ENCODE peak calls at places on chromosome 1, in nine cellular contexts. One of them, this sample, is unnamed.

GRCh38 chr1:221161571-221162041 is 282.4 kb downstream of the HLX start:
- DNase-seq in adrenal gland: peak; percentile 19
- DNase-seq in brain microvascular endothelial cell: no peak
- DNase-seq in ovary: no peak
- DNase-seq in suprapubic skin: peak; percentile 62
- DNase-seq in AG09309: no peak
- DNase-seq in cardiac muscle cell: no peak
- DNase-seq in colonic mucosa: no peak
- DNase-seq in left lung: no peak
- DNase-seq in this sample: no peak

GRCh38 chr1:156920233-156921052 is at the start of gene LRRC71:
- DNase-seq in adrenal gland: peak; percentile 80
- DNase-seq in brain microvascular endothelial cell: peak; percentile 56
- DNase-seq in ovary: peak; percentile 76
- DNase-seq in suprapubic skin: no peak
- DNase-seq in AG09309: no peak
- DNase-seq in cardiac muscle cell: peak; percentile 87
- DNase-seq in colonic mucosa: peak; percentile 82
- DNase-seq in left lung: peak; percentile 90
- DNase-seq in this sample: peak; percentile 53

GRCh38 chr1:31460027-31460426 is 47.0 kb downstream of the SERINC2 start:
- DNase-seq in adrenal gland: peak; percentile 41
- DNase-seq in brain microvascular endothelial cell: no peak
- DNase-seq in ovary: no peak
- DNase-seq in suprapubic skin: no peak
- DNase-seq in AG09309: no peak
- DNase-seq in cardiac muscle cell: peak; percentile 53
- DNase-seq in colonic mucosa: no peak
- DNase-seq in left lung: no peak
- DNase-seq in this sample: no peak

GRCh38 chr1:60847855-60848582 is 234.3 kb upstream of the NFIA start:
- DNase-seq in adrenal gland: no peak
- DNase-seq in brain microvascular endothelial cell: no peak
- DNase-seq in ovary: no peak
- DNase-seq in suprapubic skin: no peak
- DNase-seq in AG09309: no peak
- DNase-seq in cardiac muscle cell: no peak
- DNase-seq in colonic mucosa: no peak
- DNase-seq in left lung: no peak
- DNase-seq in this sample: no peak

GRCh38 chr1:15283500-15283899 is 36.5 kb downstream of the FHAD1 start:
- DNase-seq in adrenal gland: peak; percentile 48
- DNase-seq in brain microvascular endothelial cell: no peak
- DNase-seq in ovary: no peak
- DNase-seq in suprapubic skin: no peak
- DNase-seq in AG09309: peak; percentile 18
- DNase-seq in cardiac muscle cell: no peak
- DNase-seq in colonic mucosa: no peak
- DNase-seq in left lung: no peak
- DNase-seq in this sample: no peak

GRCh38 chr1:47023268-47024137 is at the start of gene CYP4X1:
- DNase-seq in adrenal gland: peak; percentile 6
- DNase-seq in brain microvascular endothelial cell: no peak
- DNase-seq in ovary: no peak
- DNase-seq in suprapubic skin: no peak
- DNase-seq in AG09309: no peak
- DNase-seq in cardiac muscle cell: peak; percentile 64
- DNase-seq in colonic mucosa: peak; percentile 27
- DNase-seq in left lung: peak; percentile 70
- DNase-seq in this sample: no peak

GRCh38 chr1:243343970-243344749 is 88.3 kb downstream of the SDCCAG8 start:
- DNase-seq in adrenal gland: no peak
- DNase-seq in brain microvascular endothelial cell: no peak
- DNase-seq in ovary: no peak
- DNase-seq in suprapubic skin: no peak
- DNase-seq in AG09309: no peak
- DNase-seq in cardiac muscle cell: peak; percentile 61
- DNase-seq in colonic mucosa: no peak
- DNase-seq in left lung: no peak
- DNase-seq in this sample: peak; percentile 34

GRCh38 chr1:82177190-82177589 is 376.5 kb downstream of the ADGRL2 start:
- DNase-seq in adrenal gland: no peak
- DNase-seq in brain microvascular endothelial cell: no peak
- DNase-seq in ovary: no peak
- DNase-seq in suprapubic skin: no peak
- DNase-seq in AG09309: no peak
- DNase-seq in cardiac muscle cell: peak; percentile 60
- DNase-seq in colonic mucosa: no peak
- DNase-seq in left lung: no peak
- DNase-seq in this sample: no peak

GRCh38 chr1:107491582-107491981 is 350.7 kb downstream of the NTNG1 start:
- DNase-seq in adrenal gland: no peak
- DNase-seq in brain microvascular endothelial cell: no peak
- DNase-seq in ovary: no peak
- DNase-seq in suprapubic skin: no peak
- DNase-seq in AG09309: no peak
- DNase-seq in cardiac muscle cell: no peak
- DNase-seq in colonic mucosa: no peak
- DNase-seq in left lung: no peak
- DNase-seq in this sample: no peak

GRCh38 chr1:62689524-62689923 is 1.3 kb upstream of the DOCK7 start:
- DNase-seq in adrenal gland: no peak
- DNase-seq in brain microvascular endothelial cell: peak; percentile 36
- DNase-seq in ovary: no peak
- DNase-seq in suprapubic skin: no peak
- DNase-seq in AG09309: peak; percentile 34
- DNase-seq in cardiac muscle cell: peak; percentile 57
- DNase-seq in colonic mucosa: no peak
- DNase-seq in left lung: no peak
- DNase-seq in this sample: peak; percentile 2

GRCh38 chr1:43549921-43550597 is 19.4 kb downstream of the PTPRF start:
- DNase-seq in adrenal gland: peak; percentile 39
- DNase-seq in brain microvascular endothelial cell: no peak
- DNase-seq in ovary: peak; percentile 82
- DNase-seq in suprapubic skin: peak; percentile 84
- DNase-seq in AG09309: no peak
- DNase-seq in cardiac muscle cell: peak; percentile 30
- DNase-seq in colonic mucosa: peak; percentile 92
- DNase-seq in left lung: peak; percentile 91
- DNase-seq in this sample: peak; percentile 17

GRCh38 chr1:59484090-59484489 is 187.2 kb downstream of the FGGY start:
- DNase-seq in adrenal gland: peak; percentile 75
- DNase-seq in brain microvascular endothelial cell: peak; percentile 85
- DNase-seq in ovary: no peak
- DNase-seq in suprapubic skin: no peak
- DNase-seq in AG09309: peak; percentile 78
- DNase-seq in cardiac muscle cell: peak; percentile 85
- DNase-seq in colonic mucosa: no peak
- DNase-seq in left lung: no peak
- DNase-seq in this sample: no peak

GRCh38 chr1:46755121-46755520 is 36.2 kb upstream of the EFCAB14 start:
- DNase-seq in adrenal gland: no peak
- DNase-seq in brain microvascular endothelial cell: no peak
- DNase-seq in ovary: no peak
- DNase-seq in suprapubic skin: no peak
- DNase-seq in AG09309: no peak
- DNase-seq in cardiac muscle cell: no peak
- DNase-seq in colonic mucosa: no peak
- DNase-seq in left lung: no peak
- DNase-seq in this sample: no peak

GRCh38 chr1:107680579-107680985 is 284.4 kb downstream of the VAV3 start:
- DNase-seq in adrenal gland: no peak
- DNase-seq in brain microvascular endothelial cell: no peak
- DNase-seq in ovary: no peak
- DNase-seq in suprapubic skin: no peak
- DNase-seq in AG09309: no peak
- DNase-seq in cardiac muscle cell: no peak
- DNase-seq in colonic mucosa: peak; percentile 64
- DNase-seq in left lung: no peak
- DNase-seq in this sample: no peak

DNA sequence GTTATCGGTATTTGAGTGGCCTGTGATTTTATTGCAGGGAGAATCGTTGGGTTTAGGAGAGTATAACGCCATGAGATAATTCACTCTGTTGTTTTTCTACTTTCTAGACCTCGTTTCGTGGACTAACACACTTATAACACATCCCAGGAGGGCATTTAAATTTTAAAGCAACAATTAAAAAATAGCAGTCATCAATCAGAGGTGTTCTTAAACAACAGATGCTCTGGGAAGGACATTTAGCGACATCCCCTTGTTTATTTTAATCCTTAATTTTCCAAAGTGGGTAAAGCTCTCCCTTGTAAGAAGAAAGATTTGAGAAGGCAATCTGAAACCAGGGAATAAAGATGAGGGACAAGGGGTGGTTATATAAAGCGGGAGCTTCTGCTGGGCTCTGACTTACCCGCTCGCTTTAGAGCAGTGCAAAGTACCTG is 4.9 kb downstream of the PBX1 start:
- DNase-seq in adrenal gland: no peak
- DNase-seq in brain microvascular endothelial cell: no peak
- DNase-seq in ovary: no peak
- DNase-seq in suprapubic skin: no peak
- DNase-seq in AG09309: no peak
- DNase-seq in cardiac muscle cell: no peak
- DNase-seq in colonic mucosa: no peak
- DNase-seq in left lung: no peak
- DNase-seq in this sample: no peak
- H3K4me3 ChIP-seq in adrenal gland: no peak overlapping the region
- H3K4me3 ChIP-seq in brain microvascular endothelial cell: no peak overlapping the region
- H3K4me3 ChIP-seq in ovary: peak overlapping the region; percentile 71
- H3K4me3 ChIP-seq in suprapubic skin: peak overlapping the region; percentile 72
- H3K4me3 ChIP-seq in AG09309: no peak overlapping the region
- H3K4me3 ChIP-seq in cardiac muscle cell: peak overlapping the region; percentile 97
- H3K4me3 ChIP-seq in colonic mucosa: peak overlapping the region; percentile 4
- H3K4me3 ChIP-seq in left lung: peak overlapping the region; percentile 58
- H3K4me3 ChIP-seq in this sample: no peak overlapping the region

GRCh38 chr1:11804666-11805453 is 904 bp downstream of the MTHFR start:
- DNase-seq in adrenal gland: peak; percentile 81
- DNase-seq in brain microvascular endothelial cell: peak; percentile 20
- DNase-seq in ovary: peak; percentile 78
- DNase-seq in suprapubic skin: peak; percentile 76
- DNase-seq in AG09309: no peak
- DNase-seq in cardiac muscle cell: peak; percentile 83
- DNase-seq in colonic mucosa: peak; percentile 59
- DNase-seq in left lung: no peak
- DNase-seq in this sample: peak; percentile 31
- TF ChIP-seq CTCF in adrenal gland: no peak
- TF ChIP-seq CTCF in brain microvascular endothelial cell: no peak
- TF ChIP-seq CTCF in ovary: no peak
- TF ChIP-seq CTCF in suprapubic skin: no peak
- TF ChIP-seq CTCF in AG09309: no peak
- TF ChIP-seq CTCF in cardiac muscle cell: no peak
- TF ChIP-seq CTCF in colonic mucosa: no peak
- TF ChIP-seq CTCF in left lung: no peak
- TF ChIP-seq CTCF in this sample: no peak

DNA sequence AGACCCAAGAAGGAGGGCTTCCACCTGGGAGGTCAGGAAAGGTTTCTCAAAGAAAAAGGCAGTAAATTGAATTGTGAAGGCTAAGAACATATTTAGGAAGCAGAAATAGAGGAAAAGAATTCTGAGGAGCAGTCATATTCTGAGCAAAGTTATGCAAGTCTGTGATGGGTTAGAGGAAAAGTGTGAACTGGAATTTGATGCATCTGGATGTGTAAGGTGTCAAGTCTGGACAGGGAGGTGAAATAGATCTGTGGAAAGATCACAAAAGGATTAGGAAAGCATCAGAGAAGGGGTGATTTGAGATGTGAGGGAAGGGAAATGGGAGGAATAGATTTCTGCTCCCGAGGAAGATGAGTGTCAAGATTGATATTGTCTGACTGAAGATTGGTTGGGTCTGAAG is 18.1 kb upstream of the PRDM2 start:
- DNase-seq in adrenal gland: no peak
- DNase-seq in brain microvascular endothelial cell: no peak
- DNase-seq in ovary: no peak
- DNase-seq in suprapubic skin: no peak
- DNase-seq in AG09309: no peak
- DNase-seq in cardiac muscle cell: no peak
- DNase-seq in colonic mucosa: no peak
- DNase-seq in left lung: no peak
- DNase-seq in this sample: no peak
- H3K4me3 ChIP-seq in adrenal gland: no peak overlapping the region
- H3K4me3 ChIP-seq in brain microvascular endothelial cell: no peak overlapping the region
- H3K4me3 ChIP-seq in ovary: no peak overlapping the region
- H3K4me3 ChIP-seq in suprapubic skin: no peak overlapping the region
- H3K4me3 ChIP-seq in AG09309: no peak overlapping the region
- H3K4me3 ChIP-seq in cardiac muscle cell: no peak overlapping the region
- H3K4me3 ChIP-seq in colonic mucosa: no peak overlapping the region
- H3K4me3 ChIP-seq in left lung: no peak overlapping the region
- H3K4me3 ChIP-seq in this sample: no peak overlapping the region

GRCh38 chr1:94394247-94394646 is 23.9 kb upstream of the ABCD3 start:
- DNase-seq in adrenal gland: no peak
- DNase-seq in brain microvascular endothelial cell: no peak
- DNase-seq in ovary: no peak
- DNase-seq in suprapubic skin: no peak
- DNase-seq in AG09309: no peak
- DNase-seq in cardiac muscle cell: no peak
- DNase-seq in colonic mucosa: no peak
- DNase-seq in left lung: no peak
- DNase-seq in this sample: no peak

GRCh38 chr1:94395748-94396309 is 22.4 kb upstream of the ABCD3 start:
- DNase-seq in adrenal gland: no peak
- DNase-seq in brain microvascular endothelial cell: no peak
- DNase-seq in ovary: no peak
- DNase-seq in suprapubic skin: no peak
- DNase-seq in AG09309: no peak
- DNase-seq in cardiac muscle cell: no peak
- DNase-seq in colonic mucosa: no peak
- DNase-seq in left lung: no peak
- DNase-seq in this sample: no peak

GRCh38 chr1:94398356-94398755 is 19.8 kb upstream of the ABCD3 start:
- DNase-seq in adrenal gland: no peak
- DNase-seq in brain microvascular endothelial cell: peak; percentile 67
- DNase-seq in ovary: no peak
- DNase-seq in suprapubic skin: no peak
- DNase-seq in AG09309: no peak
- DNase-seq in cardiac muscle cell: no peak
- DNase-seq in colonic mucosa: no peak
- DNase-seq in left lung: no peak
- DNase-seq in this sample: no peak

GRCh38 chr1:94395231-94395630 is 23.0 kb upstream of the ABCD3 start:
- DNase-seq in adrenal gland: no peak
- DNase-seq in brain microvascular endothelial cell: no peak
- DNase-seq in ovary: no peak
- DNase-seq in suprapubic skin: no peak
- DNase-seq in AG09309: no peak
- DNase-seq in cardiac muscle cell: no peak
- DNase-seq in colonic mucosa: no peak
- DNase-seq in left lung: no peak
- DNase-seq in this sample: no peak

DNA sequence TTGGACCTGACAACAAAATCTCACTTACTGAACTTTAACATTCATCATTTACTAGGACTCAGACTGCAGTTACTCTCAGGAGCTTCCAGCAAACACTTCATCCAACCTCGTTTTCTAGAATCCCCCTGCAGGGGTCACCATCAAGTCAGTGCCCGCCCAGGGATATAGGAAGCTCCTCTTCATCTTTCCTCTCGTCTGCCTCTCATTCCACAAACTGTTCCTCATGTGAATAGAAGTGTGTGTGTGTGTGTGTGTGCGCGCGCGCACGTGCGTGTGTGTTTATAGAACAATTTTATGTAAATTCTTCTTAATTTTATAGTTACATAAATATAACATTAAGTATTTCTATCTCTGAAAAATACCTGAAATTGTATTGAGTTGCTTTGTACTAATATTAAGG is 21.8 kb upstream of the ABCD3 start:
- DNase-seq in adrenal gland: no peak
- DNase-seq in brain microvascular endothelial cell: no peak
- DNase-seq in ovary: no peak
- DNase-seq in suprapubic skin: no peak
- DNase-seq in AG09309: no peak
- DNase-seq in cardiac muscle cell: peak; percentile 44
- DNase-seq in colonic mucosa: no peak
- DNase-seq in left lung: no peak
- DNase-seq in this sample: no peak
- TF ChIP-seq CTCF in adrenal gland: no peak
- TF ChIP-seq CTCF in brain microvascular endothelial cell: peak; percentile 50
- TF ChIP-seq CTCF in ovary: no peak
- TF ChIP-seq CTCF in suprapubic skin: no peak
- TF ChIP-seq CTCF in AG09309: no peak
- TF ChIP-seq CTCF in cardiac muscle cell: peak; percentile 37
- TF ChIP-seq CTCF in colonic mucosa: no peak
- TF ChIP-seq CTCF in left lung: no peak
- TF ChIP-seq CTCF in this sample: no peak